ENCODE peak calls at places on chromosomes 5 and 9, in ten cellular contexts. C is stromal cell of bone marrow; L is Calu3; E is stimulated activated CD8-positive, alpha-beta memory T cell treated with anti-CD3 and anti-CD28 coated beads, Interleukin-4, amount 100 ng/mL, for 24 hours; N is uterus; P is central memory CD8-positive, alpha-beta T cell; B is activated CD8-positive, alpha-beta memory T cell treated with anti-CD3 and anti-CD28 coated beads for 48 hours; F is H7; M is HTR-8/SVneo; A is T-helper 9 cell. O is an unnamed sample.

GRCh38 chr9:133711428-133712220 is 26.5 kb downstream of the SARDH start:
- DNase-seq in M (peak), E (no peak), B (no peak), A (no peak), F (peak), P (no peak), L (peak), N (no peak), C (no peak), O (no peak)

GRCh38 chr9:35718726-35719511 is 13.1 kb downstream of the TLN1 start:
- DNase-seq in C (no peak), F (no peak), P (no peak), A (no peak), B (no peak), L (no peak), N (no peak), E (no peak), M (no peak), O (no peak)

GRCh38 chr9:114059047-114059803 is 18.9 kb downstream of the AMBP start:
- DNase-seq in M (no peak), F (no peak), P (no peak), B (no peak), N (no peak), L (no peak), C (no peak), A (no peak), E (no peak), O (no peak)

GRCh38 chr5:95440825-95441224 is 49.7 kb downstream of the FAM81B start:
- DNase-seq in F (no peak), L (no peak), N (no peak), E (no peak), B (no peak), P (no peak), A (no peak), C (no peak), M (no peak), O (no peak)

GRCh38 chr5:175517824-175518450 is 39.6 kb downstream of the SFXN1 start:
- DNase-seq in L (no peak), N (no peak), C (peak), B (peak), F (no peak), E (peak), M (peak), A (peak), P (no peak), O (no peak)

GRCh38 chr5:171306785-171307591 is 2.1 kb upstream of the TLX3 start:
- DNase-seq in E (no peak), B (no peak), N (no peak), P (no peak), F (peak), A (no peak), C (no peak), L (no peak), M (no peak), O (peak)

GRCh38 chr9:131237931-131238401 is 38.3 kb downstream of the FAM78A start:
- DNase-seq in P (peak), A (peak), B (peak), L (no peak), C (peak), E (peak), M (no peak), F (peak), N (no peak), O (no peak)

GRCh38 chr5:127878174-127878750 is 175.1 kb downstream of the CCDC192 start:
- DNase-seq in P (no peak), C (no peak), N (no peak), A (no peak), L (peak), F (peak), M (peak), B (no peak), E (no peak), O (peak)

GRCh38 chr9:127937046-127937382 is 640 bp downstream of the DPM2 start:
- DNase-seq in E (no peak), A (no peak), M (no peak), F (no peak), L (no peak), C (no peak), N (no peak), P (no peak), B (no peak), O (no peak)

GRCh38 chr5:179131321-179131835 is 71.2 kb downstream of the ZNF354C start:
- DNase-seq in C (no peak), A (no peak), M (no peak), L (no peak), E (no peak), F (no peak), B (no peak), P (no peak), N (no peak), O (no peak)

GRCh38 chr5:163106098-163106497 is 331.3 kb upstream of the CCNG1 start:
- DNase-seq in M (no peak), E (no peak), F (no peak), A (no peak), L (no peak), N (no peak), B (no peak), P (no peak), C (no peak), O (no peak)

GRCh38 chr5:158700231-158700996 is 399.3 kb downstream of the EBF1 start:
- DNase-seq in L (no peak), C (peak), M (no peak), N (no peak), P (no peak), B (no peak), A (no peak), F (no peak), E (no peak), O (no peak)

GRCh38 chr5:107474361-107474723 is 196.4 kb downstream of the EFNA5 start:
- DNase-seq in C (no peak), M (no peak), N (no peak), L (no peak), E (no peak), F (no peak), P (no peak), A (no peak), B (no peak), O (no peak)

GRCh38 chr9:106701611-106702010 is 161.4 kb upstream of the ZNF462 start:
- DNase-seq in M (no peak), N (no peak), P (no peak), E (no peak), B (no peak), C (no peak), L (no peak), A (no peak), F (no peak), O (no peak)

GRCh38 chr5:104494043-104494442 is 931.5 kb upstream of the NUDT12 start:
- DNase-seq in L (no peak), B (no peak), C (no peak), N (no peak), F (no peak), E (no peak), P (no peak), M (no peak), A (no peak), O (no peak)

GRCh38 chr5:176611435-176611834 is 1.5 kb upstream of the GPRIN1 start:
- DNase-seq in L (peak), F (peak), P (no peak), A (peak), B (no peak), M (peak), C (peak), N (peak), E (peak), O (peak)

GRCh38 chr9:131608469-131609115 is 63.3 kb downstream of the PRRT1B start:
- DNase-seq in L (peak), C (peak), B (no peak), M (peak), A (no peak), E (no peak), P (no peak), N (peak), F (peak), O (peak)

GRCh38 chr5:963310-963672 is 45.3 kb upstream of the NKD2 start:
- DNase-seq in A (no peak), L (no peak), M (no peak), C (no peak), E (no peak), B (no peak), P (no peak), N (no peak), F (peak), O (no peak)

GRCh38 chr9:34362614-34363013 is 14.1 kb downstream of the MYORG start:
- DNase-seq in B (no peak), P (no peak), F (no peak), M (no peak), L (no peak), N (no peak), E (no peak), C (no peak), A (no peak), O (no peak)

GRCh38 chr5:39638803-39639202 is 214.0 kb upstream of the DAB2 start:
- DNase-seq in B (no peak), C (no peak), N (no peak), E (no peak), F (no peak), L (no peak), P (no peak), A (no peak), M (no peak), O (no peak)

GRCh38 chr5:108749130-108749861 is 1.6 kb downstream of the FER start:
- DNase-seq in N (no peak), C (peak), P (peak), F (peak), L (peak), A (no peak), E (peak), B (peak), M (peak), O (no peak)

GRCh38 chr5:36090033-36090432 is 23.4 kb upstream of the UGT3A2 start:
- DNase-seq in N (no peak), M (no peak), P (no peak), F (no peak), E (no peak), L (no peak), A (no peak), C (peak), B (no peak), O (peak)

GRCh38 chr9:87140605-87141109 is 193.4 kb upstream of the GAS1 start:
- DNase-seq in N (no peak), L (no peak), M (no peak), F (no peak), C (peak), B (no peak), P (no peak), E (no peak), A (no peak), O (no peak)

GRCh38 chr5:148939676-148940075 is 113.3 kb downstream of the ADRB2 start:
- DNase-seq in A (no peak), L (no peak), E (no peak), P (no peak), F (no peak), B (no peak), M (peak), C (peak), N (no peak), O (no peak)

GRCh38 chr9:130694205-130694604 is 625 bp downstream of the EXOSC2 start:
- DNase-seq in F (no peak), L (no peak), N (no peak), E (no peak), A (no peak), M (no peak), C (no peak), P (no peak), B (no peak), O (no peak)

GRCh38 chr9:121691890-121692289 is 40.5 kb downstream of the DAB2IP start:
- DNase-seq in B (no peak), L (no peak), A (no peak), M (no peak), N (no peak), F (no peak), E (no peak), C (no peak), P (no peak), O (no peak)

GRCh38 chr9:81683704-81684103 is 5.6 kb downstream of the TLE1 start:
- DNase-seq in C (no peak), N (no peak), M (no peak), B (no peak), E (no peak), L (no peak), A (no peak), P (no peak), F (peak), O (no peak)

GRCh38 chr5:33806736-33807442 is 84.9 kb downstream of the ADAMTS12 start:
- DNase-seq in F (no peak), N (no peak), L (no peak), P (no peak), E (no peak), A (no peak), M (no peak), C (peak), B (no peak), O (no peak)

GRCh38 chr5:143198332-143198731 is 205.2 kb downstream of the NR3C1 start:
- DNase-seq in A (no peak), M (no peak), C (no peak), P (no peak), B (no peak), N (no peak), L (no peak), E (no peak), F (no peak), O (no peak)

GRCh38 chr5:133106761-133107572 is 55.2 kb downstream of the HSPA4 start:
- DNase-seq in N (no peak), A (no peak), F (no peak), B (no peak), L (no peak), C (no peak), E (no peak), M (no peak), P (no peak), O (no peak)

GRCh38 chr9:112129246-112129645 is 45.9 kb downstream of the SUSD1 start:
- DNase-seq in L (no peak), E (no peak), F (no peak), C (no peak), N (no peak), M (no peak), P (no peak), B (no peak), A (no peak), O (no peak)

GRCh38 chr9:131318211-131318610 is 28.7 kb downstream of the PLPP7 start:
- DNase-seq in L (no peak), C (no peak), B (no peak), E (no peak), A (no peak), M (no peak), N (no peak), F (no peak), P (no peak), O (no peak)

GRCh38 chr5:36521838-36522745 is 84.3 kb upstream of the SLC1A3 start:
- DNase-seq in B (no peak), M (no peak), N (no peak), A (no peak), C (no peak), E (no peak), L (no peak), P (no peak), F (no peak), O (no peak)

GRCh38 chr9:101582593-101582992 is 12.2 kb downstream of the PPP3R2 start:
- DNase-seq in A (no peak), C (peak), M (peak), N (no peak), P (no peak), E (no peak), F (no peak), B (no peak), L (no peak), O (no peak)

GRCh38 chr9:71704806-71705205 is 63.5 kb downstream of the CEMIP2 start:
- DNase-seq in L (no peak), N (no peak), P (no peak), B (no peak), A (no peak), F (no peak), E (no peak), M (no peak), C (peak), O (no peak)

GRCh38 chr5:138647261-138647788 is 72.1 kb upstream of the HSPA9 start:
- DNase-seq in C (no peak), B (no peak), N (no peak), L (no peak), E (no peak), F (no peak), A (no peak), M (no peak), P (no peak), O (no peak)